ENCODE peak calls at places on chromosomes 3 and 15, in eight cellular contexts. D is immature natural killer cell; P is mucosa of descending colon; T is GM12865; W is tibial artery; F is effector memory CD8-positive, alpha-beta T cell; V is heart left ventricle; I is stimulated activated CD4-positive, alpha-beta T cell treated with anti-CD3 and anti-CD28 coated beads, Interleukin-2, amount 100 ng/mL, for 24 hours. J is an unnamed sample.

GRCh38 chr15:39860200-39860599 is 59.9 kb downstream of the GPR176 start:
- DNase-seq in I (no peak), T (no peak), P (no peak), D (no peak), F (no peak), V (no peak), W (no peak), J (no peak)

GRCh38 chr3:32239638-32240550 is 1.4 kb downstream of the CMTM8 start:
- DNase-seq in D (peak; percentile 15), F (peak; percentile 21), T (peak; percentile 46), P (peak; percentile 50), W (no peak), V (no peak), I (peak; percentile 39), J (no peak)

GRCh38 chr3:43909149-43909548 is 218.4 kb downstream of the ABHD5 start:
- DNase-seq in T (no peak), F (no peak), I (no peak), D (no peak), P (no peak), V (no peak), W (no peak), J (no peak)

GRCh38 chr3:46858456-46858855 is 4.8 kb downstream of the MYL3 start:
- DNase-seq in V (peak; percentile 35), F (no peak), W (peak; percentile 56), D (no peak), P (no peak), T (no peak), I (no peak), J (no peak)

GRCh38 chr3:156131241-156131640 is 10.9 kb downstream of the KCNAB1 start:
- DNase-seq in I (no peak), P (no peak), F (no peak), W (no peak), T (no peak), D (no peak), V (no peak), J (no peak)

GRCh38 chr15:74950078-74951000 is 6.2 kb downstream of the RPP25 start:
- DNase-seq in W (peak; percentile 83), F (peak; percentile 77), T (peak; percentile 82), P (peak; percentile 91), I (peak; percentile 84), V (peak; percentile 58), D (peak; percentile 70), J (peak; percentile 48)

GRCh38 chr3:37751967-37752660 is 109.6 kb upstream of the CTDSPL start:
- DNase-seq in V (no peak), P (no peak), F (no peak), T (peak; percentile 17), D (no peak), I (no peak), W (no peak), J (no peak)

GRCh38 chr3:28349397-28350000 is 875 bp upstream of the AZI2 start:
- DNase-seq in T (no peak), D (no peak), P (no peak), I (no peak), F (no peak), W (no peak), V (no peak), J (no peak)

GRCh38 chr15:57922780-57923179 is 142.7 kb downstream of the ALDH1A2 start:
- DNase-seq in D (no peak), T (no peak), V (peak; percentile 87), W (no peak), I (no peak), P (peak; percentile 65), F (no peak), J (no peak)

GRCh38 chr3:196688349-196688748 is 23.7 kb downstream of the CEP19 start:
- DNase-seq in D (no peak), W (no peak), V (peak; percentile 61), P (peak; percentile 24), T (no peak), I (no peak), F (no peak), J (peak; percentile 96)

GRCh38 chr15:66841953-66842681 is 140.1 kb downstream of the SMAD6 start:
- DNase-seq in V (peak; percentile 92), F (peak; percentile 10), P (peak; percentile 77), T (no peak), D (no peak), I (peak; percentile 47), W (peak; percentile 97), J (no peak)

GRCh38 chr3:113954091-113954685 is 6.4 kb downstream of the ZDHHC23 start:
- DNase-seq in V (no peak), D (no peak), F (no peak), T (no peak), P (no peak), I (no peak), W (no peak), J (no peak)

GRCh38 chr3:104530934-104531333 is 835.8 kb upstream of the ALCAM start:
- DNase-seq in T (no peak), F (no peak), V (no peak), P (no peak), D (no peak), I (no peak), W (no peak), J (no peak)

GRCh38 chr15:40471105-40471777 is 457 bp downstream of the CHST14 start:
- DNase-seq in P (peak; percentile 32), I (peak; percentile 30), T (peak; percentile 64), F (peak; percentile 15), D (peak; percentile 66), V (no peak), W (peak; percentile 72), J (no peak)

GRCh38 chr3:15339786-15340215 is 7.4 kb upstream of the SH3BP5 start:
- DNase-seq in W (no peak), I (no peak), P (no peak), V (no peak), F (no peak), D (no peak), T (no peak), J (peak; percentile 64)

GRCh38 chr3:43036621-43037331 is 57.7 kb downstream of the GASK1A start:
- DNase-seq in F (peak; percentile 18), I (no peak), T (no peak), D (peak; percentile 70), W (no peak), P (no peak), V (no peak), J (no peak)

GRCh38 chr3:47443611-47443995 is 32.1 kb downstream of the SCAP start:
- DNase-seq in T (no peak), V (no peak), W (no peak), D (no peak), P (peak; percentile 60), I (no peak), F (no peak), J (no peak)

GRCh38 chr3:49092948-49093852 is 671 bp downstream of the QRICH1 start:
- DNase-seq in I (peak; percentile 88), F (peak; percentile 84), V (peak; percentile 78), P (peak; percentile 94), W (peak; percentile 83), D (peak; percentile 82), T (peak; percentile 92), J (peak; percentile 75)

GRCh38 chr3:123642182-123642956 is 57.5 kb upstream of the HACD2 start:
- DNase-seq in F (peak; percentile 18), P (peak; percentile 88), D (no peak), T (peak; percentile 87), W (peak; percentile 90), V (peak; percentile 57), I (peak; percentile 68), J (peak; percentile 89)

GRCh38 chr15:48190932-48191573 is 412 bp upstream of the CTXN2 start:
- DNase-seq in P (peak; percentile 92), F (no peak), T (peak; percentile 45), W (peak; percentile 68), D (no peak), I (peak; percentile 52), V (peak; percentile 61), J (peak; percentile 69)

GRCh38 chr3:143120716-143121239 is 1.2 kb downstream of the CHST2 start:
- DNase-seq in P (peak; percentile 14), V (no peak), D (peak; percentile 56), T (peak; percentile 84), I (peak; percentile 48), W (no peak), F (no peak), J (peak; percentile 11)

GRCh38 chr15:96849501-96849900 is 519.0 kb downstream of the NR2F2 start:
- DNase-seq in T (no peak), F (no peak), V (no peak), W (no peak), P (peak; percentile 3), D (no peak), I (no peak), J (peak; percentile 65)

GRCh38 chr15:73601449-73602425 is 31.5 kb downstream of the NPTN start:
- DNase-seq in F (no peak), P (peak; percentile 65), T (no peak), I (no peak), W (no peak), D (no peak), V (peak; percentile 50), J (peak; percentile 10)

GRCh38 chr3:51813539-51813938 is 34.5 kb upstream of the IQCF6 start:
- DNase-seq in F (no peak), V (peak; percentile 77), T (no peak), P (no peak), W (no peak), I (no peak), D (no peak), J (no peak)

GRCh38 chr3:124410471-124410870 is 319.8 kb upstream of the UMPS start:
- DNase-seq in V (no peak), I (no peak), F (no peak), W (no peak), P (no peak), D (no peak), T (no peak), J (no peak)

GRCh38 chr3:56879453-56880224 is 77.9 kb upstream of the ARHGEF3 start:
- DNase-seq in V (no peak), W (no peak), T (no peak), D (no peak), I (no peak), P (no peak), F (no peak), J (no peak)

GRCh38 chr3:70090322-70090913 is 90.9 kb downstream of the SAMMSON start:
- DNase-seq in V (no peak), P (peak; percentile 4), I (no peak), F (no peak), W (no peak), T (peak; percentile 32), D (no peak), J (no peak)

GRCh38 chr3:32177702-32178198 is 60.7 kb upstream of the CMTM8 start:
- DNase-seq in T (peak; percentile 63), V (peak; percentile 68), W (no peak), D (peak; percentile 17), F (peak; percentile 24), I (peak; percentile 44), P (peak; percentile 85), J (peak; percentile 42)

GRCh38 chr3:49908378-49909199 is 4.9 kb upstream of the MST1R start:
- DNase-seq in V (no peak), W (no peak), D (no peak), I (no peak), T (no peak), P (no peak), F (no peak), J (no peak)

GRCh38 chr3:63351159-63352007 is 73.3 kb downstream of the SYNPR start:
- DNase-seq in I (no peak), V (no peak), F (no peak), W (no peak), D (no peak), T (peak; percentile 60), P (peak; percentile 44), J (peak; percentile 17)

GRCh38 chr15:66947471-66947870 is 117.9 kb upstream of the SMAD3 start:
- DNase-seq in T (no peak), F (no peak), P (no peak), V (no peak), I (no peak), W (peak; percentile 44), D (no peak), J (no peak)

GRCh38 chr15:75067123-75067854 is 43.9 kb downstream of the PPCDC start:
- DNase-seq in F (no peak), V (no peak), I (peak; percentile 24), P (no peak), D (peak; percentile 62), T (peak; percentile 91), W (no peak), J (peak; percentile 82)

GRCh38 chr3:19348929-19349564 is 200.7 kb downstream of the KCNH8 start:
- DNase-seq in P (peak; percentile 26), I (no peak), V (no peak), D (no peak), T (peak; percentile 68), W (no peak), F (no peak), J (peak; percentile 1)

GRCh38 chr3:139108253-139108969 is 63.7 kb upstream of the PRR23C start:
- DNase-seq in T (no peak), D (no peak), F (no peak), W (no peak), P (no peak), V (no peak), I (no peak), J (no peak)

J was measured in MV-4-11.